ENCODE peak calls at places on chromosomes 11 and 22, in eight cellular contexts. M is heart left ventricle, R is tibial nerve, K is esophagus squamous epithelium, Y is stomach, J is uterus, W is prostate gland, A is body of pancreas. G is an unnamed sample.

GRCh38 chr22:23259916-23260644 is 79.8 kb downstream of the BCR start:
- DNase-seq in M (no peak), R (no peak), K (no peak), Y (no peak), J (no peak), W (no peak), A (no peak), G (no peak)

GRCh38 chr11:114883472-114883871 is 205.1 kb downstream of the NXPE2 start:
- DNase-seq in M (peak; percentile 55), R (no peak), K (no peak), Y (no peak), J (no peak), W (no peak), A (no peak), G (no peak)

GRCh38 chr11:96817488-96817887 is 427.7 kb downstream of the JRKL start:
- DNase-seq in M (no peak), R (no peak), K (no peak), Y (no peak), J (no peak), W (no peak), A (no peak), G (no peak)

GRCh38 chr11:19394525-19395016 is 153.8 kb upstream of the E2F8 start:
- DNase-seq in M (no peak), R (no peak), K (no peak), Y (no peak), J (no peak), W (no peak), A (no peak), G (no peak)

GRCh38 chr22:38924197-38924952 is 33.0 kb upstream of the APOBEC3A start:
- DNase-seq in M (peak; percentile 85), R (peak; percentile 68), K (no peak), Y (peak; percentile 94), J (peak; percentile 83), W (peak; percentile 88), A (peak; percentile 97), G (peak; percentile 33)

GRCh38 chr11:124872280-124872679 is 7.0 kb downstream of the ROBO3 start:
- DNase-seq in M (no peak), R (no peak), K (no peak), Y (no peak), J (no peak), W (no peak), A (no peak), G (no peak)

GRCh38 chr11:1303196-1303821 is 6.1 kb downstream of the TOLLIP start:
- DNase-seq in M (no peak), R (no peak), K (no peak), Y (peak; percentile 57), J (no peak), W (no peak), A (peak; percentile 63), G (peak; percentile 82)

GRCh38 chr11:19344661-19345518 is 104.1 kb upstream of the E2F8 start:
- DNase-seq in M (peak; percentile 63), R (no peak), K (no peak), Y (peak; percentile 55), J (no peak), W (no peak), A (peak; percentile 47), G (no peak)

GRCh38 chr22:37303821-37304274 is 21.5 kb downstream of the CYTH4 start:
- DNase-seq in M (peak; percentile 54), R (no peak), K (no peak), Y (no peak), J (no peak), W (no peak), A (no peak), G (peak; percentile 85)

GRCh38 chr22:20008221-20008995 is 8.2 kb downstream of the ARVCF start:
- DNase-seq in M (peak; percentile 23), R (no peak), K (no peak), Y (no peak), J (no peak), W (no peak), A (no peak), G (peak; percentile 92)

GRCh38 chr11:119300198-119300964 is 16.5 kb downstream of the MCAM start:
- DNase-seq in M (no peak), R (no peak), K (no peak), Y (no peak), J (no peak), W (no peak), A (no peak), G (no peak)

GRCh38 chr11:13702071-13702470 is 33.6 kb downstream of the FAR1 start:
- DNase-seq in M (no peak), R (no peak), K (no peak), Y (no peak), J (no peak), W (no peak), A (no peak), G (no peak)

GRCh38 chr11:62554377-62554776 is 7.8 kb upstream of the AHNAK start:
- DNase-seq in M (no peak), R (no peak), K (no peak), Y (no peak), J (no peak), W (no peak), A (no peak), G (no peak)

GRCh38 chr11:62555464-62556092 is 9.0 kb upstream of the AHNAK start:
- DNase-seq in M (no peak), R (no peak), K (no peak), Y (no peak), J (no peak), W (peak; percentile 48), A (no peak), G (no peak)

GRCh38 chr11:62558669-62559068 is 12.1 kb upstream of the AHNAK start:
- DNase-seq in M (no peak), R (no peak), K (no peak), Y (no peak), J (no peak), W (no peak), A (no peak), G (no peak)

GRCh38 chr11:62556872-62557631 is 10.4 kb upstream of the AHNAK start:
- DNase-seq in M (no peak), R (no peak), K (no peak), Y (no peak), J (no peak), W (no peak), A (no peak), G (no peak)

DNA sequence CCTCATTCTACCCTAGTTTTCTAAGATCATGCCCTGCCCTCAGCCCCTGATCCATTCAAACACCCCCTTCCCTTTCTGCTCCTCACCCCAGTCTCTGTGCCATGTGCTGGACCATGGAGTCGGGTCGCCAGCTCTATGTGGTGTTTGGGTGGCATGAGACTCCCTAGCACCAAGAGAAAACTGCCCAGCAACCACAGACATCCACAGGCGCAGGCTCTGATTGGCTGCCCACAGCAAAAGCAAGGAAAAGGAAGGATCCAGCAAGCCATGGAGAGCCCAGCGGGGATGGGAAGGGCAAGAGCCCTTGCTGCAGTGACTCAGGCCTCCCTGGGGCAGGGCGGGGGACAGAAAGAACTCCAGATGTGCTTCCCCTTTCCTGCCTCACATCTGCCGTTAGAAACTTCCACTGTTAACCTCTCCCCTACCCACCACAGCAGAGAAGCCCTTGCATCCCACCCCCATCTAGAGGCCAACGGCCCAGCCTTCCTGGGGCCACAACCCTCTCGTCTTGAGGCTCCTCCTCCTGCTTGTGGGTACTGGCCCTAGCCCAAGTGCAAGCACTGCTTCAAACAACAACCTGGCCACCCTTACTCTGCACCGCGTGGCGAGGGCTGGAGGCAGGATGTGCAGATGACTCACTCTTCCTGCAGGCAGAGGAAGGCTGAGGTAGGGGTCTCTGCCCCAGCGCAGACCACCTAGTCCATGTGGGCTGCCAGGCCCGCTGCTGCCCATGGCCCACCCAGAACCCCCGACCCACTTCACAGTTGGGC is 9.7 kb upstream of the AHNAK start:
- DNase-seq in M (peak; percentile 94), R (peak; percentile 88), K (peak; percentile 75), Y (peak; percentile 89), J (peak; percentile 92), W (peak; percentile 87), A (peak; percentile 77), G (peak; percentile 84)
- TF ChIP-seq POLR2A in M (no peak), R (peak; percentile 14), K (no peak), Y (no peak), J (peak; percentile 37), W (peak; percentile 14), A (no peak), G (no peak)

GRCh38 chr11:59212744-59213573 is at the start of gene MPEG1:
- DNase-seq in M (no peak), R (no peak), K (no peak), Y (no peak), J (no peak), W (no peak), A (no peak), G (no peak)
- TF ChIP-seq POLR2A in M (no peak), R (no peak), K (no peak), Y (no peak), J (no peak), W (no peak), A (no peak), G (no peak)

GRCh38 chr11:12679471-12679870 is 5.2 kb downstream of the TEAD1 start:
- DNase-seq in M (no peak), R (no peak), K (no peak), Y (no peak), J (no peak), W (no peak), A (no peak), G (no peak)

GRCh38 chr11:12680940-12681258 is 6.7 kb downstream of the TEAD1 start:
- DNase-seq in M (no peak), R (no peak), K (no peak), Y (no peak), J (no peak), W (no peak), A (no peak), G (no peak)

GRCh38 chr11:12681462-12681861 is 7.2 kb downstream of the TEAD1 start:
- DNase-seq in M (no peak), R (no peak), K (no peak), Y (no peak), J (no peak), W (no peak), A (no peak), G (no peak)

GRCh38 chr11:12678991-12679390 is 4.8 kb downstream of the TEAD1 start:
- DNase-seq in M (no peak), R (no peak), K (no peak), Y (no peak), J (no peak), W (no peak), A (no peak), G (no peak)

DNA sequence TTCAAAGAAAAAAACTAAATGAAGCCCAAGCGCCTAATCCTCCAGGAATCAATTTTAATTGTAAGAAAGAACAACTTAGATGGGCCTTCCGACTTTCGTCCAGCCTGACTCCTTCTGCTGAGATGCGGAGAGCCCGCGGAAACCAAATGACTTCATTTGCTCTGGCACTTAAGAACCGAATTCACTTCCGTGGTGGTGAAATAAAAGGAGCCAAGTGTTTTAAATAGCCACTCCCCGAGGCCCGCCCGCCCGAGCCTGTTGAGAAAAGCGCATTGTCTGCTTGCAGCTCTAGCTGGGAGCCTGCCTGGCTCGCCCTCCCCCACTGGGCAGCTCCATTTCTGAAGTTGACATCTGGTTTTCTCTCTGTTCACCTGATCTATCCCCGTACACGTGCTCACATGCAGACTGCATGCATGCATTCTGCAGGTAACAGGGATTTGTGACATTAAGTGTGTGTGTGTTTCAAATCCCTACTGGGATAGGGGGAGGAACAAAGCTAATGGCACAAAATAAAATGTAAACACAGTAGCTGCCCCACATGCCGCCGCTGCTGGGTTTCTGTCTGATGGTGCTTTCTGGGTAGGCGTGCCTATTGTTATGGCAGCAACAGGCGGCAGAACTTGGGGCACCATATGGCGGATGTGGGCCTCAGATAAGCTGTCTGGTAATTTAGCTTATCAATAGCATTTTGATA is 6.2 kb downstream of the TEAD1 start:
- DNase-seq in M (peak; percentile 89), R (peak; percentile 77), K (peak; percentile 27), Y (peak; percentile 88), J (peak; percentile 87), W (peak; percentile 89), A (peak; percentile 94), G (no peak)
- TF ChIP-seq POLR2A in M (no peak), R (peak; percentile 56), K (no peak), Y (no peak), J (peak; percentile 55), W (peak; percentile 56), A (peak; percentile 75), G (no peak)

GRCh38 chr22:18077639-18078328 is at the start of gene PEX26:
- DNase-seq in M (peak; percentile 95), R (peak; percentile 89), K (peak; percentile 89), Y (peak; percentile 96), J (peak; percentile 93), W (peak; percentile 96), A (peak; percentile 96), G (peak; percentile 80)
- TF ChIP-seq POLR2A in M (peak; percentile 63), R (peak; percentile 56), K (peak; percentile 16), Y (no peak), J (peak; percentile 45), W (peak; percentile 54), A (peak; percentile 83), G (peak; percentile 28)

G was measured in H54.